ENCODE peak calls at places on chromosomes 2 and 18, in seven cellular contexts. One of them, this sample, is unnamed.

GRCh38 chr2:35973132-35973736 is 382.3 kb upstream of the CRIM1 start:
- DNase-seq in mucosa of descending colon: no peak
- DNase-seq in NCI-H2081: no peak
- DNase-seq in foreskin fibroblast: peak
- DNase-seq in nephron progenitor cell: no peak
- DNase-seq in esophagus squamous epithelium: no peak
- DNase-seq in CD4-positive, alpha-beta T cell: no peak
- DNase-seq in this sample: peak

GRCh38 chr18:76307293-76307690 is 187.8 kb downstream of the ZNF516 start:
- DNase-seq in esophagus squamous epithelium: no peak
- DNase-seq in foreskin fibroblast: no peak
- DNase-seq in mucosa of descending colon: no peak
- DNase-seq in CD4-positive, alpha-beta T cell: no peak
- DNase-seq in NCI-H2081: no peak
- DNase-seq in nephron progenitor cell: no peak
- DNase-seq in this sample: no peak

GRCh38 chr2:168758970-168759820 is 43.2 kb upstream of the NOSTRIN start:
- DNase-seq in foreskin fibroblast: peak
- DNase-seq in CD4-positive, alpha-beta T cell: peak
- DNase-seq in mucosa of descending colon: no peak
- DNase-seq in nephron progenitor cell: peak
- DNase-seq in esophagus squamous epithelium: no peak
- DNase-seq in NCI-H2081: peak
- DNase-seq in this sample: peak

GRCh38 chr2:106885326-106885725 is 641 bp downstream of the ST6GAL2 start:
- DNase-seq in mucosa of descending colon: no peak
- DNase-seq in NCI-H2081: no peak
- DNase-seq in nephron progenitor cell: no peak
- DNase-seq in esophagus squamous epithelium: no peak
- DNase-seq in CD4-positive, alpha-beta T cell: no peak
- DNase-seq in foreskin fibroblast: no peak
- DNase-seq in this sample: no peak

GRCh38 chr2:128556633-128557032 is 238.0 kb upstream of the HS6ST1 start:
- DNase-seq in mucosa of descending colon: no peak
- DNase-seq in foreskin fibroblast: no peak
- DNase-seq in CD4-positive, alpha-beta T cell: no peak
- DNase-seq in nephron progenitor cell: no peak
- DNase-seq in esophagus squamous epithelium: no peak
- DNase-seq in NCI-H2081: no peak
- DNase-seq in this sample: no peak

GRCh38 chr2:231321021-231321420 is 74.5 kb upstream of the B3GNT7 start:
- DNase-seq in nephron progenitor cell: no peak
- DNase-seq in NCI-H2081: no peak
- DNase-seq in CD4-positive, alpha-beta T cell: no peak
- DNase-seq in foreskin fibroblast: no peak
- DNase-seq in esophagus squamous epithelium: no peak
- DNase-seq in mucosa of descending colon: no peak
- DNase-seq in this sample: no peak

GRCh38 chr18:58257461-58257860 is 213.4 kb downstream of the NEDD4L start:
- DNase-seq in mucosa of descending colon: no peak
- DNase-seq in CD4-positive, alpha-beta T cell: no peak
- DNase-seq in nephron progenitor cell: peak
- DNase-seq in NCI-H2081: no peak
- DNase-seq in esophagus squamous epithelium: no peak
- DNase-seq in foreskin fibroblast: no peak
- DNase-seq in this sample: no peak

GRCh38 chr2:109204412-109204811 is 75.4 kb downstream of the SH3RF3 start:
- DNase-seq in NCI-H2081: no peak
- DNase-seq in mucosa of descending colon: no peak
- DNase-seq in esophagus squamous epithelium: no peak
- DNase-seq in CD4-positive, alpha-beta T cell: no peak
- DNase-seq in foreskin fibroblast: no peak
- DNase-seq in nephron progenitor cell: no peak
- DNase-seq in this sample: no peak

GRCh38 chr2:53512071-53512841 is 255.3 kb upstream of the CHAC2 start:
- DNase-seq in CD4-positive, alpha-beta T cell: no peak
- DNase-seq in foreskin fibroblast: no peak
- DNase-seq in esophagus squamous epithelium: no peak
- DNase-seq in NCI-H2081: no peak
- DNase-seq in nephron progenitor cell: no peak
- DNase-seq in mucosa of descending colon: no peak
- DNase-seq in this sample: peak

This sample was measured in bronchial epithelial cell.